ENCODE peak calls at places on chromosome 14, in five cellular contexts. One of them, this sample, is unnamed.

GRCh38 chr14:104977008-104977680 is 1.0 kb downstream of the AHNAK2 start:
- DNase-seq in naive thymus-derived CD4-positive, alpha-beta T cell: no peak
- DNase-seq in progenitor cell of endocrine pancreas: no peak
- DNase-seq in astrocyte of the spinal cord: no peak
- DNase-seq in GM13976: no peak
- DNase-seq in this sample: no peak

GRCh38 chr14:73764881-73765280 is 50.7 kb upstream of the PNMA1 start:
- DNase-seq in naive thymus-derived CD4-positive, alpha-beta T cell: no peak
- DNase-seq in astrocyte of the spinal cord: no peak
- DNase-seq in GM13976: no peak
- DNase-seq in progenitor cell of endocrine pancreas: no peak
- DNase-seq in this sample: peak

GRCh38 chr14:67317822-67318221 is 41.8 kb downstream of the ATP6V1D start:
- DNase-seq in naive thymus-derived CD4-positive, alpha-beta T cell: no peak
- DNase-seq in progenitor cell of endocrine pancreas: no peak
- DNase-seq in GM13976: no peak
- DNase-seq in astrocyte of the spinal cord: no peak
- DNase-seq in this sample: no peak

GRCh38 chr14:55628426-55628825 is 48.4 kb downstream of the KTN1 start:
- DNase-seq in naive thymus-derived CD4-positive, alpha-beta T cell: no peak
- DNase-seq in astrocyte of the spinal cord: no peak
- DNase-seq in progenitor cell of endocrine pancreas: no peak
- DNase-seq in GM13976: no peak
- DNase-seq in this sample: no peak

GRCh38 chr14:69346710-69347109 is 51.4 kb downstream of the ERH start:
- DNase-seq in GM13976: peak
- DNase-seq in astrocyte of the spinal cord: no peak
- DNase-seq in progenitor cell of endocrine pancreas: peak
- DNase-seq in naive thymus-derived CD4-positive, alpha-beta T cell: no peak
- DNase-seq in this sample: peak

GRCh38 chr14:68736519-68736918 is 56.3 kb downstream of the ZFP36L1 start:
- DNase-seq in astrocyte of the spinal cord: no peak
- DNase-seq in progenitor cell of endocrine pancreas: no peak
- DNase-seq in GM13976: no peak
- DNase-seq in naive thymus-derived CD4-positive, alpha-beta T cell: no peak
- DNase-seq in this sample: no peak

GRCh38 chr14:70907996-70908917 is 998 bp downstream of the PCNX1 start:
- DNase-seq in GM13976: peak
- DNase-seq in progenitor cell of endocrine pancreas: peak
- DNase-seq in naive thymus-derived CD4-positive, alpha-beta T cell: peak
- DNase-seq in astrocyte of the spinal cord: peak
- DNase-seq in this sample: peak

GRCh38 chr14:53152909-53153701 is at the start of gene DDHD1:
- DNase-seq in astrocyte of the spinal cord: peak
- DNase-seq in GM13976: peak
- DNase-seq in naive thymus-derived CD4-positive, alpha-beta T cell: peak
- DNase-seq in progenitor cell of endocrine pancreas: peak
- DNase-seq in this sample: peak

GRCh38 chr14:89681086-89682018 is 264.3 kb upstream of the FOXN3 start:
- DNase-seq in naive thymus-derived CD4-positive, alpha-beta T cell: peak
- DNase-seq in progenitor cell of endocrine pancreas: no peak
- DNase-seq in GM13976: peak
- DNase-seq in astrocyte of the spinal cord: no peak
- DNase-seq in this sample: no peak

GRCh38 chr14:89911018-89911919 is 43.3 kb downstream of the EFCAB11 start:
- DNase-seq in progenitor cell of endocrine pancreas: no peak
- DNase-seq in astrocyte of the spinal cord: peak
- DNase-seq in naive thymus-derived CD4-positive, alpha-beta T cell: no peak
- DNase-seq in GM13976: no peak
- DNase-seq in this sample: peak

GRCh38 chr14:50892255-50892654 is 20.4 kb downstream of the ABHD12B start:
- DNase-seq in astrocyte of the spinal cord: no peak
- DNase-seq in naive thymus-derived CD4-positive, alpha-beta T cell: no peak
- DNase-seq in progenitor cell of endocrine pancreas: no peak
- DNase-seq in GM13976: no peak
- DNase-seq in this sample: no peak

GRCh38 chr14:56129941-56130340 is 11.7 kb downstream of the PELI2 start:
- DNase-seq in progenitor cell of endocrine pancreas: no peak
- DNase-seq in astrocyte of the spinal cord: no peak
- DNase-seq in naive thymus-derived CD4-positive, alpha-beta T cell: no peak
- DNase-seq in GM13976: no peak
- DNase-seq in this sample: no peak

GRCh38 chr14:100778951-100779690 is 46.8 kb upstream of the MEG3 start:
- DNase-seq in naive thymus-derived CD4-positive, alpha-beta T cell: peak
- DNase-seq in progenitor cell of endocrine pancreas: no peak
- DNase-seq in GM13976: no peak
- DNase-seq in astrocyte of the spinal cord: no peak
- DNase-seq in this sample: no peak

GRCh38 chr14:58844544-58844943 is 206.8 kb downstream of the DACT1 start:
- DNase-seq in naive thymus-derived CD4-positive, alpha-beta T cell: no peak
- DNase-seq in progenitor cell of endocrine pancreas: no peak
- DNase-seq in GM13976: no peak
- DNase-seq in astrocyte of the spinal cord: no peak
- DNase-seq in this sample: no peak

GRCh38 chr14:30958555-30959407 is 66.7 kb upstream of the AP4S1 start:
- DNase-seq in GM13976: peak
- DNase-seq in progenitor cell of endocrine pancreas: no peak
- DNase-seq in astrocyte of the spinal cord: no peak
- DNase-seq in naive thymus-derived CD4-positive, alpha-beta T cell: no peak
- DNase-seq in this sample: no peak

GRCh38 chr14:104433401-104434213 is 146.0 kb upstream of the C14orf180 start:
- DNase-seq in naive thymus-derived CD4-positive, alpha-beta T cell: no peak
- DNase-seq in GM13976: peak
- DNase-seq in progenitor cell of endocrine pancreas: no peak
- DNase-seq in astrocyte of the spinal cord: no peak
- DNase-seq in this sample: peak

GRCh38 chr14:68520637-68521556 is 272.0 kb downstream of the ZFP36L1 start:
- DNase-seq in progenitor cell of endocrine pancreas: peak
- DNase-seq in GM13976: no peak
- DNase-seq in naive thymus-derived CD4-positive, alpha-beta T cell: no peak
- DNase-seq in astrocyte of the spinal cord: no peak
- DNase-seq in this sample: peak

GRCh38 chr14:69571879-69572633 is 2.6 kb downstream of the CCDC177 start:
- DNase-seq in naive thymus-derived CD4-positive, alpha-beta T cell: peak
- DNase-seq in GM13976: peak
- DNase-seq in astrocyte of the spinal cord: no peak
- DNase-seq in progenitor cell of endocrine pancreas: peak
- DNase-seq in this sample: peak

GRCh38 chr14:69039287-69039628 is 60.2 kb upstream of the ACTN1 start:
- DNase-seq in progenitor cell of endocrine pancreas: no peak
- DNase-seq in naive thymus-derived CD4-positive, alpha-beta T cell: no peak
- DNase-seq in astrocyte of the spinal cord: peak
- DNase-seq in GM13976: no peak
- DNase-seq in this sample: no peak

GRCh38 chr14:62079035-62079434 is 316.8 kb downstream of the SNAPC1 start:
- DNase-seq in naive thymus-derived CD4-positive, alpha-beta T cell: no peak
- DNase-seq in progenitor cell of endocrine pancreas: no peak
- DNase-seq in GM13976: no peak
- DNase-seq in astrocyte of the spinal cord: no peak
- DNase-seq in this sample: no peak

GRCh38 chr14:19874842-19875241 is at the start of gene OR4K2:
- DNase-seq in naive thymus-derived CD4-positive, alpha-beta T cell: no peak
- DNase-seq in GM13976: no peak
- DNase-seq in astrocyte of the spinal cord: no peak
- DNase-seq in progenitor cell of endocrine pancreas: no peak
- DNase-seq in this sample: no peak

GRCh38 chr14:54306806-54307205 is 90.0 kb upstream of the CDKN3 start:
- DNase-seq in astrocyte of the spinal cord: no peak
- DNase-seq in naive thymus-derived CD4-positive, alpha-beta T cell: no peak
- DNase-seq in progenitor cell of endocrine pancreas: no peak
- DNase-seq in GM13976: no peak
- DNase-seq in this sample: no peak

GRCh38 chr14:99475179-99475578 is 5.5 kb downstream of the SETD3 start:
- DNase-seq in astrocyte of the spinal cord: peak
- DNase-seq in progenitor cell of endocrine pancreas: no peak
- DNase-seq in GM13976: no peak
- DNase-seq in naive thymus-derived CD4-positive, alpha-beta T cell: no peak
- DNase-seq in this sample: no peak

GRCh38 chr14:104353921-104354701 is 215.7 kb downstream of the KIF26A start:
- DNase-seq in GM13976: no peak
- DNase-seq in astrocyte of the spinal cord: no peak
- DNase-seq in progenitor cell of endocrine pancreas: no peak
- DNase-seq in naive thymus-derived CD4-positive, alpha-beta T cell: no peak
- DNase-seq in this sample: no peak

GRCh38 chr14:76995279-76996035 is 33.1 kb downstream of the IRF2BPL start:
- DNase-seq in progenitor cell of endocrine pancreas: no peak
- DNase-seq in astrocyte of the spinal cord: no peak
- DNase-seq in naive thymus-derived CD4-positive, alpha-beta T cell: peak
- DNase-seq in GM13976: no peak
- DNase-seq in this sample: no peak

GRCh38 chr14:51323492-51323891 is 83.4 kb downstream of the TMX1 start:
- DNase-seq in naive thymus-derived CD4-positive, alpha-beta T cell: no peak
- DNase-seq in progenitor cell of endocrine pancreas: no peak
- DNase-seq in GM13976: no peak
- DNase-seq in astrocyte of the spinal cord: no peak
- DNase-seq in this sample: no peak

GRCh38 chr14:70254476-70254961 is 65.8 kb upstream of the SLC8A3 start:
- DNase-seq in progenitor cell of endocrine pancreas: peak
- DNase-seq in naive thymus-derived CD4-positive, alpha-beta T cell: no peak
- DNase-seq in astrocyte of the spinal cord: peak
- DNase-seq in GM13976: peak
- DNase-seq in this sample: peak

GRCh38 chr14:53218161-53218560 is 65.0 kb upstream of the DDHD1 start:
- DNase-seq in astrocyte of the spinal cord: no peak
- DNase-seq in progenitor cell of endocrine pancreas: no peak
- DNase-seq in naive thymus-derived CD4-positive, alpha-beta T cell: no peak
- DNase-seq in GM13976: no peak
- DNase-seq in this sample: no peak

GRCh38 chr14:58752782-58753181 is 115.0 kb downstream of the DACT1 start:
- DNase-seq in GM13976: no peak
- DNase-seq in progenitor cell of endocrine pancreas: no peak
- DNase-seq in astrocyte of the spinal cord: no peak
- DNase-seq in naive thymus-derived CD4-positive, alpha-beta T cell: no peak
- DNase-seq in this sample: peak

GRCh38 chr14:54207991-54208520 is 188.8 kb upstream of the CDKN3 start:
- DNase-seq in progenitor cell of endocrine pancreas: no peak
- DNase-seq in naive thymus-derived CD4-positive, alpha-beta T cell: no peak
- DNase-seq in GM13976: no peak
- DNase-seq in astrocyte of the spinal cord: peak
- DNase-seq in this sample: no peak

GRCh38 chr14:71290960-71291466 is 383.8 kb downstream of the PCNX1 start:
- DNase-seq in naive thymus-derived CD4-positive, alpha-beta T cell: peak
- DNase-seq in astrocyte of the spinal cord: peak
- DNase-seq in GM13976: peak
- DNase-seq in progenitor cell of endocrine pancreas: no peak
- DNase-seq in this sample: no peak

GRCh38 chr14:26867171-26867757 is 269.4 kb upstream of the NOVA1 start:
- DNase-seq in astrocyte of the spinal cord: peak
- DNase-seq in naive thymus-derived CD4-positive, alpha-beta T cell: no peak
- DNase-seq in GM13976: no peak
- DNase-seq in progenitor cell of endocrine pancreas: no peak
- DNase-seq in this sample: no peak

GRCh38 chr14:65804752-65805473 is 392.4 kb downstream of the FUT8 start:
- DNase-seq in astrocyte of the spinal cord: no peak
- DNase-seq in GM13976: no peak
- DNase-seq in naive thymus-derived CD4-positive, alpha-beta T cell: no peak
- DNase-seq in progenitor cell of endocrine pancreas: no peak
- DNase-seq in this sample: no peak

GRCh38 chr14:74457511-74457910 is 31.5 kb upstream of the SYNDIG1L start:
- DNase-seq in GM13976: no peak
- DNase-seq in astrocyte of the spinal cord: no peak
- DNase-seq in naive thymus-derived CD4-positive, alpha-beta T cell: no peak
- DNase-seq in progenitor cell of endocrine pancreas: no peak
- DNase-seq in this sample: no peak

GRCh38 chr14:102554835-102555819 is 37.3 kb upstream of the RCOR1 start:
- DNase-seq in naive thymus-derived CD4-positive, alpha-beta T cell: peak
- DNase-seq in GM13976: peak
- DNase-seq in progenitor cell of endocrine pancreas: peak
- DNase-seq in astrocyte of the spinal cord: no peak
- DNase-seq in this sample: peak

GRCh38 chr14:61601923-61602732 is 93.2 kb upstream of the HIF1A start:
- DNase-seq in astrocyte of the spinal cord: peak
- DNase-seq in naive thymus-derived CD4-positive, alpha-beta T cell: no peak
- DNase-seq in progenitor cell of endocrine pancreas: no peak
- DNase-seq in GM13976: no peak
- DNase-seq in this sample: no peak

GRCh38 chr14:92475451-92476187 is 38.0 kb upstream of the RIN3 start:
- DNase-seq in naive thymus-derived CD4-positive, alpha-beta T cell: no peak
- DNase-seq in astrocyte of the spinal cord: no peak
- DNase-seq in progenitor cell of endocrine pancreas: no peak
- DNase-seq in GM13976: no peak
- DNase-seq in this sample: no peak

GRCh38 chr14:30608533-30609006 is 13.5 kb upstream of the SCFD1 start:
- DNase-seq in naive thymus-derived CD4-positive, alpha-beta T cell: no peak
- DNase-seq in progenitor cell of endocrine pancreas: no peak
- DNase-seq in GM13976: no peak
- DNase-seq in astrocyte of the spinal cord: peak
- DNase-seq in this sample: no peak

This sample was measured in left lobe of liver.